ENCODE peak calls at places on chromosomes 1 and 21, in five cellular contexts. One of them, this sample, is unnamed.

GRCh38 chr1:31706384-31707058 is 2.7 kb upstream of the COL16A1 start:
- DNase-seq in hepatocyte: no peak
- DNase-seq in IMR-90: peak; percentile 21
- DNase-seq in OCI-LY7: no peak
- DNase-seq in GM23248: peak; percentile 50
- DNase-seq in this sample: no peak

GRCh38 chr1:178934574-178934945 is 63.7 kb upstream of the ANGPTL1 start:
- DNase-seq in hepatocyte: no peak
- DNase-seq in IMR-90: no peak
- DNase-seq in OCI-LY7: no peak
- DNase-seq in GM23248: no peak
- DNase-seq in this sample: no peak

GRCh38 chr1:235902638-235903542 is 36.2 kb upstream of the LYST start:
- DNase-seq in hepatocyte: peak; percentile 36
- DNase-seq in IMR-90: peak; percentile 44
- DNase-seq in OCI-LY7: no peak
- DNase-seq in GM23248: peak; percentile 74
- DNase-seq in this sample: no peak

GRCh38 chr1:55275151-55275748 is 60.1 kb upstream of the USP24 start:
- DNase-seq in hepatocyte: no peak
- DNase-seq in IMR-90: peak; percentile 61
- DNase-seq in OCI-LY7: no peak
- DNase-seq in GM23248: peak; percentile 51
- DNase-seq in this sample: no peak

GRCh38 chr1:207025144-207025880 is 7.2 kb downstream of the C1orf116 start:
- DNase-seq in hepatocyte: peak; percentile 57
- DNase-seq in IMR-90: peak; percentile 49
- DNase-seq in OCI-LY7: no peak
- DNase-seq in GM23248: peak; percentile 78
- DNase-seq in this sample: peak; percentile 11

GRCh38 chr1:160836981-160837557 is 25.6 kb downstream of the CD244 start:
- DNase-seq in hepatocyte: no peak
- DNase-seq in IMR-90: no peak
- DNase-seq in OCI-LY7: no peak
- DNase-seq in GM23248: no peak
- DNase-seq in this sample: no peak

GRCh38 chr1:107277022-107277421 is 136.2 kb downstream of the NTNG1 start:
- DNase-seq in hepatocyte: peak; percentile 78
- DNase-seq in IMR-90: peak; percentile 36
- DNase-seq in OCI-LY7: peak; percentile 83
- DNase-seq in GM23248: peak; percentile 84
- DNase-seq in this sample: peak; percentile 21

GRCh38 chr21:46124926-46125845 is 27.3 kb downstream of the COL6A2 start:
- DNase-seq in hepatocyte: no peak
- DNase-seq in IMR-90: no peak
- DNase-seq in OCI-LY7: no peak
- DNase-seq in GM23248: no peak
- DNase-seq in this sample: no peak

GRCh38 chr1:175078629-175079028 is 11.0 kb downstream of the TNN start:
- DNase-seq in hepatocyte: no peak
- DNase-seq in IMR-90: no peak
- DNase-seq in OCI-LY7: no peak
- DNase-seq in GM23248: no peak
- DNase-seq in this sample: no peak

GRCh38 chr1:47627016-47627415 is 189.2 kb downstream of the FOXD2 start:
- DNase-seq in hepatocyte: no peak
- DNase-seq in IMR-90: no peak
- DNase-seq in OCI-LY7: no peak
- DNase-seq in GM23248: no peak
- DNase-seq in this sample: no peak

GRCh38 chr1:27726173-27726793 is 522 bp downstream of the FAM76A start:
- DNase-seq in hepatocyte: peak; percentile 66
- DNase-seq in IMR-90: peak; percentile 20
- DNase-seq in OCI-LY7: peak; percentile 61
- DNase-seq in GM23248: peak; percentile 66
- DNase-seq in this sample: peak; percentile 60

GRCh38 chr1:90502696-90503095 is 214.4 kb downstream of the BARHL2 start:
- DNase-seq in hepatocyte: peak; percentile 17
- DNase-seq in IMR-90: no peak
- DNase-seq in OCI-LY7: no peak
- DNase-seq in GM23248: no peak
- DNase-seq in this sample: no peak

GRCh38 chr1:37605806-37606474 is 10.2 kb upstream of the GNL2 start:
- DNase-seq in hepatocyte: no peak
- DNase-seq in IMR-90: no peak
- DNase-seq in OCI-LY7: no peak
- DNase-seq in GM23248: peak; percentile 70
- DNase-seq in this sample: no peak

GRCh38 chr1:51636765-51637522 is 20.1 kb downstream of the OSBPL9 start:
- DNase-seq in hepatocyte: peak; percentile 23
- DNase-seq in IMR-90: peak; percentile 91
- DNase-seq in OCI-LY7: no peak
- DNase-seq in GM23248: peak; percentile 90
- DNase-seq in this sample: peak; percentile 64

GRCh38 chr1:192225266-192225665 is 67.0 kb downstream of the RGS18 start:
- DNase-seq in hepatocyte: no peak
- DNase-seq in IMR-90: no peak
- DNase-seq in OCI-LY7: no peak
- DNase-seq in GM23248: no peak
- DNase-seq in this sample: no peak

GRCh38 chr1:172914517-172915144 is 136.1 kb downstream of the TNFSF18 start:
- DNase-seq in hepatocyte: no peak
- DNase-seq in IMR-90: peak; percentile 92
- DNase-seq in OCI-LY7: no peak
- DNase-seq in GM23248: peak; percentile 72
- DNase-seq in this sample: peak; percentile 76

GRCh38 chr21:17783816-17784598 is 35.1 kb downstream of the C21orf91 start:
- DNase-seq in hepatocyte: no peak
- DNase-seq in IMR-90: no peak
- DNase-seq in OCI-LY7: peak; percentile 84
- DNase-seq in GM23248: no peak
- DNase-seq in this sample: no peak

GRCh38 chr1:1337793-1338147 is 6.7 kb downstream of the TAS1R3 start:
- DNase-seq in hepatocyte: no peak
- DNase-seq in IMR-90: no peak
- DNase-seq in OCI-LY7: peak; percentile 58
- DNase-seq in GM23248: no peak
- DNase-seq in this sample: no peak

GRCh38 chr1:179083533-179083932 is 1.7 kb downstream of the TOR3A start:
- DNase-seq in hepatocyte: no peak
- DNase-seq in IMR-90: no peak
- DNase-seq in OCI-LY7: peak; percentile 64
- DNase-seq in GM23248: no peak
- DNase-seq in this sample: no peak

GRCh38 chr1:147541672-147542548 is 609 bp downstream of the BCL9 start:
- DNase-seq in hepatocyte: peak; percentile 69
- DNase-seq in IMR-90: peak; percentile 39
- DNase-seq in OCI-LY7: peak; percentile 39
- DNase-seq in GM23248: peak; percentile 73
- DNase-seq in this sample: no peak

GRCh38 chr1:109996476-109996875 is 11.9 kb downstream of the AHCYL1 start:
- DNase-seq in hepatocyte: no peak
- DNase-seq in IMR-90: peak; percentile 61
- DNase-seq in OCI-LY7: no peak
- DNase-seq in GM23248: peak; percentile 48
- DNase-seq in this sample: no peak

GRCh38 chr1:93814059-93814794 is 64.8 kb downstream of the DNTTIP2 start:
- DNase-seq in hepatocyte: peak; percentile 79
- DNase-seq in IMR-90: peak; percentile 84
- DNase-seq in OCI-LY7: peak; percentile 85
- DNase-seq in GM23248: peak; percentile 83
- DNase-seq in this sample: peak; percentile 89

GRCh38 chr1:247443641-247444040 is 14.3 kb downstream of the OR2B11 start:
- DNase-seq in hepatocyte: no peak
- DNase-seq in IMR-90: no peak
- DNase-seq in OCI-LY7: no peak
- DNase-seq in GM23248: no peak
- DNase-seq in this sample: no peak

GRCh38 chr1:186420923-186421322 is 40.0 kb downstream of the PDC start:
- DNase-seq in hepatocyte: no peak
- DNase-seq in IMR-90: peak; percentile 27
- DNase-seq in OCI-LY7: peak; percentile 38
- DNase-seq in GM23248: peak; percentile 9
- DNase-seq in this sample: no peak

GRCh38 chr1:41485605-41486004 is 1.1 kb upstream of the EDN2 start:
- DNase-seq in hepatocyte: peak; percentile 68
- DNase-seq in IMR-90: peak; percentile 79
- DNase-seq in OCI-LY7: no peak
- DNase-seq in GM23248: peak; percentile 70
- DNase-seq in this sample: peak; percentile 46

GRCh38 chr1:101238041-101238515 is 1.3 kb downstream of the S1PR1 start:
- DNase-seq in hepatocyte: no peak
- DNase-seq in IMR-90: no peak
- DNase-seq in OCI-LY7: peak; percentile 73
- DNase-seq in GM23248: peak; percentile 50
- DNase-seq in this sample: peak; percentile 62

GRCh38 chr21:38667466-38667865 is 138.3 kb upstream of the ETS2 start:
- DNase-seq in hepatocyte: no peak
- DNase-seq in IMR-90: no peak
- DNase-seq in OCI-LY7: no peak
- DNase-seq in GM23248: no peak
- DNase-seq in this sample: no peak

GRCh38 chr21:38662224-38662568 is 143.5 kb upstream of the ETS2 start:
- DNase-seq in hepatocyte: no peak
- DNase-seq in IMR-90: no peak
- DNase-seq in OCI-LY7: no peak
- DNase-seq in GM23248: no peak
- DNase-seq in this sample: no peak

GRCh38 chr21:38663282-38663681 is 142.4 kb upstream of the ETS2 start:
- DNase-seq in hepatocyte: no peak
- DNase-seq in IMR-90: no peak
- DNase-seq in OCI-LY7: no peak
- DNase-seq in GM23248: no peak
- DNase-seq in this sample: no peak

GRCh38 chr21:38664315-38664714 is 141.4 kb upstream of the ETS2 start:
- DNase-seq in hepatocyte: no peak
- DNase-seq in IMR-90: no peak
- DNase-seq in OCI-LY7: no peak
- DNase-seq in GM23248: no peak
- DNase-seq in this sample: no peak

GRCh38 chr21:38664821-38665220 is 140.9 kb upstream of the ETS2 start:
- DNase-seq in hepatocyte: no peak
- DNase-seq in IMR-90: no peak
- DNase-seq in OCI-LY7: no peak
- DNase-seq in GM23248: peak; percentile 44
- DNase-seq in this sample: no peak
- H3K4me1 ChIP-seq in hepatocyte: peaks cover 4% of the 10 kb centered on the region
- H3K4me1 ChIP-seq in IMR-90: peaks cover 5% of the 10 kb centered on the region
- H3K4me1 ChIP-seq in OCI-LY7: no peaks in the 10 kb centered on the region
- H3K4me1 ChIP-seq in GM23248: peaks cover 4% of the 10 kb centered on the region
- H3K4me1 ChIP-seq in this sample: no peaks in the 10 kb centered on the region

GRCh38 chr1:6331543-6332246 is 61.9 kb downstream of the ACOT7 start:
- DNase-seq in hepatocyte: no peak
- DNase-seq in IMR-90: no peak
- DNase-seq in OCI-LY7: no peak
- DNase-seq in GM23248: no peak
- DNase-seq in this sample: no peak

GRCh38 chr1:6329392-6329791 is 64.2 kb downstream of the ACOT7 start:
- DNase-seq in hepatocyte: peak; percentile 53
- DNase-seq in IMR-90: peak; percentile 17
- DNase-seq in OCI-LY7: no peak
- DNase-seq in GM23248: peak; percentile 43
- DNase-seq in this sample: no peak

GRCh38 chr1:6328696-6329095 is 64.9 kb downstream of the ACOT7 start:
- DNase-seq in hepatocyte: no peak
- DNase-seq in IMR-90: no peak
- DNase-seq in OCI-LY7: no peak
- DNase-seq in GM23248: no peak
- DNase-seq in this sample: no peak

GRCh38 chr1:6330410-6330827 is 63.1 kb downstream of the ACOT7 start:
- DNase-seq in hepatocyte: peak; percentile 28
- DNase-seq in IMR-90: peak; percentile 82
- DNase-seq in OCI-LY7: no peak
- DNase-seq in GM23248: peak; percentile 90
- DNase-seq in this sample: no peak

GRCh38 chr1:6329851-6330250 is 63.7 kb downstream of the ACOT7 start:
- DNase-seq in hepatocyte: no peak
- DNase-seq in IMR-90: peak; percentile 63
- DNase-seq in OCI-LY7: no peak
- DNase-seq in GM23248: peak; percentile 57
- DNase-seq in this sample: no peak
- H2AFZ ChIP-seq in hepatocyte: no peak overlapping the region
- H2AFZ ChIP-seq in IMR-90: peak overlapping the region; percentile 81
- H2AFZ ChIP-seq in OCI-LY7: no peak overlapping the region
- H2AFZ ChIP-seq in GM23248: peak overlapping the region; percentile 60
- H2AFZ ChIP-seq in this sample: no peak overlapping the region

DNA sequence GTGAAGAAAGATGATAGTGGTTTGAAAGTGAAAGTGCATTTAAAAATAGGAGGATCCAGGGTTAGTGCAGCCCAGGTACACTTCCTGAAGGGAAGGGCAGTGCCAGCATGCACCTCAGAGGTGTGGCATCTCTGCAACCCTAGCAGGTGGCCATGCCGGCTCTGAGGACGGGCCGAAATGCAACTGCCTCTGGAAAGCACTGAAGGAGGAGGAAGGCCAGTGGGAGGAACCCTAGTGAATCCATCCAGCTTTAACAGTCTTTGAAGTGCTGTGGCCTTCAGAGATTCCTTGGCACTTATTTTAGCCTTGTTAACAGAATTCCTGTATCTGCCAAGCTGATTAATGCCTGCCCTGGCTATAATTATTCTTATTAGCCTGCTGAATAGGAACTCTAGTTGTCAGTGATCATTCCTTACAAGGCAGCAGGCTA is 5.5 kb downstream of the PTGFRN start:
- DNase-seq in hepatocyte: no peak
- DNase-seq in IMR-90: no peak
- DNase-seq in OCI-LY7: no peak
- DNase-seq in GM23248: peak; percentile 16
- DNase-seq in this sample: no peak
- H3K4me1 ChIP-seq in hepatocyte: peaks cover 16% of the 10 kb centered on the region
- H3K4me1 ChIP-seq in IMR-90: no peaks in the 10 kb centered on the region
- H3K4me1 ChIP-seq in OCI-LY7: no peaks in the 10 kb centered on the region
- H3K4me1 ChIP-seq in GM23248: peaks cover 4% of the 10 kb centered on the region
- H3K4me1 ChIP-seq in this sample: peaks cover 6% of the 10 kb centered on the region

GRCh38 chr1:154422521-154422920 is 17.4 kb downstream of the IL6R start:
- DNase-seq in hepatocyte: no peak
- DNase-seq in IMR-90: no peak
- DNase-seq in OCI-LY7: no peak
- DNase-seq in GM23248: no peak
- DNase-seq in this sample: no peak

GRCh38 chr1:154423988-154424326 is 18.8 kb downstream of the IL6R start:
- DNase-seq in hepatocyte: no peak
- DNase-seq in IMR-90: no peak
- DNase-seq in OCI-LY7: no peak
- DNase-seq in GM23248: no peak
- DNase-seq in this sample: no peak

GRCh38 chr1:154423303-154423987 is 18.3 kb downstream of the IL6R start:
- DNase-seq in hepatocyte: no peak
- DNase-seq in IMR-90: peak; percentile 46
- DNase-seq in OCI-LY7: no peak
- DNase-seq in GM23248: peak; percentile 80
- DNase-seq in this sample: peak; percentile 87

GRCh38 chr1:154427173-154428139 is 22.3 kb downstream of the IL6R start:
- DNase-seq in hepatocyte: peak; percentile 59
- DNase-seq in IMR-90: peak; percentile 44
- DNase-seq in OCI-LY7: no peak
- DNase-seq in GM23248: no peak
- DNase-seq in this sample: peak; percentile 45

GRCh38 chr1:154425172-154425571 is 20.0 kb downstream of the IL6R start:
- DNase-seq in hepatocyte: no peak
- DNase-seq in IMR-90: no peak
- DNase-seq in OCI-LY7: no peak
- DNase-seq in GM23248: no peak
- DNase-seq in this sample: no peak
- H2AFZ ChIP-seq in hepatocyte: no peak overlapping the region
- H2AFZ ChIP-seq in IMR-90: no peak overlapping the region
- H2AFZ ChIP-seq in OCI-LY7: no peak overlapping the region
- H2AFZ ChIP-seq in GM23248: no peak overlapping the region
- H2AFZ ChIP-seq in this sample: no peak overlapping the region

This sample was measured in endothelial cell of umbilical vein.